ENCODE peak calls at places on chromosome 20, in seven cellular contexts. U, N, Q, H, Z, R and I are unnamed samples.

GRCh38 chr20:50052550-50052949 is 60.4 kb downstream of the UBE2V1 start:
- DNase-seq in U (no peak), N (no peak), Q (no peak), H (no peak), Z (no peak), R (no peak), I (no peak)

GRCh38 chr20:62884556-62884955 is 22.9 kb upstream of the TCFL5 start:
- DNase-seq in U (no peak), N (no peak), Q (no peak), H (no peak), Z (no peak), R (no peak), I (no peak)

GRCh38 chr20:63846128-63846771 is 15.0 kb upstream of the ABHD16B start:
- DNase-seq in U (no peak), N (no peak), Q (no peak), H (peak), Z (no peak), R (no peak), I (peak)

GRCh38 chr20:41360831-41361756 is 5.5 kb downstream of the EMILIN3 start:
- DNase-seq in U (no peak), N (no peak), Q (no peak), H (peak), Z (no peak), R (no peak), I (no peak)

GRCh38 chr20:50292324-50293243 is 102.0 kb downstream of the CEBPB start:
- DNase-seq in U (no peak), N (peak), Q (peak), H (peak), Z (peak), R (peak), I (no peak)

GRCh38 chr20:63087236-63087871 is 80.6 kb upstream of the BHLHE23 start:
- DNase-seq in U (no peak), N (no peak), Q (no peak), H (peak), Z (no peak), R (no peak), I (no peak)

GRCh38 chr20:22523128-22523498 is 61.3 kb downstream of the FOXA2 start:
- DNase-seq in U (no peak), N (no peak), Q (no peak), H (no peak), Z (no peak), R (no peak), I (no peak)

GRCh38 chr20:62317167-62317655 is 14.4 kb downstream of the ADRM1 start:
- DNase-seq in U (no peak), N (no peak), Q (no peak), H (no peak), Z (no peak), R (no peak), I (no peak)

GRCh38 chr20:53406580-53406979 is 187.1 kb downstream of the ZNF217 start:
- DNase-seq in U (no peak), N (no peak), Q (no peak), H (no peak), Z (no peak), R (no peak), I (no peak)

GRCh38 chr20:61847420-61847748 is 218.3 kb downstream of the TAF4 start:
- DNase-seq in U (no peak), N (no peak), Q (no peak), H (no peak), Z (no peak), R (no peak), I (no peak)

GRCh38 chr20:4812216-4812615 is 90.5 kb downstream of the PRND start:
- DNase-seq in U (no peak), N (no peak), Q (no peak), H (no peak), Z (no peak), R (no peak), I (no peak)

GRCh38 chr20:50169329-50169823 is 15.9 kb upstream of the PEDS1 start:
- DNase-seq in U (peak), N (peak), Q (no peak), H (peak), Z (peak), R (peak), I (peak)

GRCh38 chr20:57841297-57841866 is 131.6 kb upstream of the PMEPA1 start:
- DNase-seq in U (peak), N (no peak), Q (no peak), H (no peak), Z (no peak), R (no peak), I (no peak)

GRCh38 chr20:62029296-62029695 is 36.4 kb downstream of the TAF4 start:
- DNase-seq in U (no peak), N (no peak), Q (no peak), H (no peak), Z (no peak), R (no peak), I (no peak)

GRCh38 chr20:33158637-33159385 is 9.1 kb upstream of the BPIFA2 start:
- DNase-seq in U (peak), N (no peak), Q (no peak), H (peak), Z (no peak), R (no peak), I (no peak)

GRCh38 chr20:59078231-59078630 is 35.6 kb upstream of the PRELID3B start:
- DNase-seq in U (no peak), N (no peak), Q (no peak), H (no peak), Z (no peak), R (no peak), I (no peak)

GRCh38 chr20:35012227-35013069 is 56.8 kb downstream of the MYH7B start:
- DNase-seq in U (no peak), N (no peak), Q (no peak), H (no peak), Z (no peak), R (no peak), I (no peak)

DNA sequence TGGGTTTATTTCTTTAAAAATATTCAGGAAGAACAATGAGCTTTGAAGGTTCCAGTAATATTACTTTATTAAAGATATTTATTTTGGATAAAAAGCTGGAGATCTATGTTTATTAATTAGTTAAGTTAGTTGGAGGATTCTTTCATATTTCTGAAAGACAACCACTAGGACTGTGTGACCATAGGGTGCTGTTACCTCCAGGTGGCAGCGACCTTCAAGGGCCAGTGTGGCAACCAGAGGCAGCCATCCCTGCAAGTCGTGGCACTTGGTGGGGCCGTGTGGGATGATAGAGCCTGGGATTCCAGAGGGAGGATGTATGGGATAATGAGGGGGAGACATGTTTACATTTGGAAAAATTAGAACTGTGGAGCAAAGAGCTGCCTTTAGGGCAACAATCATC is 95.5 kb upstream of the SCP2D1 start:
- DNase-seq in U (no peak), N (no peak), Q (no peak), H (no peak), Z (peak), R (no peak), I (no peak)
- TF ChIP-seq CTCF in U (peak), N (no peak), Q (no peak), H (peak), Z (no peak), R (no peak), I (no peak)

DNA sequence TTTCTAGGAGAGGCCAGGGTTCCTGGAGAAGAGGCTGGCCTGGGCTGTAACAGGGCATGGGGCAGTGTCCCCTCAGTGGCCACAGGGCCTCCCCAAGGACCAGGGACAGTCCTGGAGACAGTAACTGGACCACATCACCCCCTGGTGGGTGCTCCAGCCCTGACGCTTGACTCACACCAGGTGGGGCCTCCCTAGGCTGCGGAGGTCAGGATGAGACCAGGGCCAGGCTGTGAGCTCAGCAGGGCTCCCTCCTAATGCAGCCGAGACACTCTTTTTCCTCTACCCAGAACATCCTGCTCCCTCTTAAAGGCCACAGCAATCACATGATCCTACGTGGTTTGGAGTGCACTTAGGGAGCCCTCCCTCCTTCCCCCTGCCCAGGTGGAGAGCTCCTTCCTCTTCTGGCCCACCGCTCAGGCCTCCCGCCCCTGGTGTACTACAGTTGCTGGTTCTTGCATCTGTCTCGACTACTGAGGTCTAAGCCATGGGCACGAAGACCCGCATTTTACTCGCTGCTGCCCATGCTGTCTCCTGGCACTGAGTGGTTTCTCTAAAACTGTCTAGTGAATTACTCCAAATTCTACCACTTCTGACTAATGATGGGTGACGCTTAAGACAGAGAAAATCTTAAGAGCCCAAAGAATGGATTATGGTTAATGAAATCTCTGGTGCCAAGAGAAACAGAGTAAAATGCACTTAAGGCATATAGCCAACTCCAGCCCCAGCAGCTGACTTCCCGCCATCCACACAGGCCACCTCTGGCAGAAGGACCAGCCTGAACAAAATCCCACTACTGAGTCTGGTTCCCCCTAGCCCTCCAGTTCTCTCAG is 166.1 kb upstream of the CST7 start:
- DNase-seq in U (no peak), N (no peak), Q (no peak), H (peak), Z (no peak), R (peak), I (peak)
- TF ChIP-seq CTCF in U (peak), N (no peak), Q (peak), H (peak), Z (no peak), R (peak), I (no peak)

GRCh38 chr20:44247676-44248419 is 740 bp downstream of the GDAP1L1 start:
- DNase-seq in U (peak), N (peak), Q (peak), H (peak), Z (peak), R (peak), I (peak)
- TF ChIP-seq CTCF in U (peak), N (peak), Q (peak), H (peak), Z (peak), R (peak), I (peak)

GRCh38 chr20:25293910-25294458 is 46.1 kb downstream of the PYGB start:
- DNase-seq in U (no peak), N (no peak), Q (no peak), H (no peak), Z (no peak), R (no peak), I (no peak)

GRCh38 chr20:25294459-25295385 is 46.8 kb downstream of the PYGB start:
- DNase-seq in U (peak), N (peak), Q (no peak), H (peak), Z (peak), R (peak), I (peak)

GRCh38 chr20:25296094-25297093 is 48.5 kb downstream of the PYGB start:
- DNase-seq in U (no peak), N (peak), Q (no peak), H (peak), Z (peak), R (no peak), I (peak)

GRCh38 chr20:25297141-25297905 is 49.4 kb downstream of the PYGB start:
- DNase-seq in U (no peak), N (no peak), Q (no peak), H (no peak), Z (no peak), R (no peak), I (no peak)

GRCh38 chr20:25295386-25296093 is 47.7 kb downstream of the PYGB start:
- DNase-seq in U (no peak), N (peak), Q (no peak), H (peak), Z (no peak), R (no peak), I (no peak)
- TF ChIP-seq CTCF in U (no peak), N (no peak), Q (no peak), H (no peak), Z (no peak), R (no peak), I (no peak)

GRCh38 chr20:45685896-45686295 is 15.9 kb upstream of the WFDC11 start:
- DNase-seq in U (no peak), N (no peak), Q (no peak), H (peak), Z (peak), R (no peak), I (peak)
- TF ChIP-seq CTCF in U (no peak), N (peak), Q (no peak), H (peak), Z (no peak), R (peak), I (no peak)

GRCh38 chr20:24771651-24772061 is 177.4 kb upstream of the CST7 start:
- DNase-seq in U (no peak), N (no peak), Q (no peak), H (peak), Z (no peak), R (no peak), I (no peak)

GRCh38 chr20:24775966-24776365 is 173.1 kb upstream of the CST7 start:
- DNase-seq in U (no peak), N (no peak), Q (no peak), H (no peak), Z (no peak), R (no peak), I (no peak)

GRCh38 chr20:24773168-24773567 is 175.9 kb upstream of the CST7 start:
- DNase-seq in U (no peak), N (no peak), Q (peak), H (peak), Z (no peak), R (peak), I (no peak)

GRCh38 chr20:24772667-24773066 is 176.4 kb upstream of the CST7 start:
- DNase-seq in U (no peak), N (no peak), Q (no peak), H (peak), Z (no peak), R (no peak), I (no peak)

GRCh38 chr20:24773751-24774201 is 175.3 kb upstream of the CST7 start:
- DNase-seq in U (no peak), N (peak), Q (peak), H (peak), Z (peak), R (peak), I (no peak)
- TF ChIP-seq CTCF in U (no peak), N (no peak), Q (no peak), H (no peak), Z (no peak), R (no peak), I (no peak)

DNA sequence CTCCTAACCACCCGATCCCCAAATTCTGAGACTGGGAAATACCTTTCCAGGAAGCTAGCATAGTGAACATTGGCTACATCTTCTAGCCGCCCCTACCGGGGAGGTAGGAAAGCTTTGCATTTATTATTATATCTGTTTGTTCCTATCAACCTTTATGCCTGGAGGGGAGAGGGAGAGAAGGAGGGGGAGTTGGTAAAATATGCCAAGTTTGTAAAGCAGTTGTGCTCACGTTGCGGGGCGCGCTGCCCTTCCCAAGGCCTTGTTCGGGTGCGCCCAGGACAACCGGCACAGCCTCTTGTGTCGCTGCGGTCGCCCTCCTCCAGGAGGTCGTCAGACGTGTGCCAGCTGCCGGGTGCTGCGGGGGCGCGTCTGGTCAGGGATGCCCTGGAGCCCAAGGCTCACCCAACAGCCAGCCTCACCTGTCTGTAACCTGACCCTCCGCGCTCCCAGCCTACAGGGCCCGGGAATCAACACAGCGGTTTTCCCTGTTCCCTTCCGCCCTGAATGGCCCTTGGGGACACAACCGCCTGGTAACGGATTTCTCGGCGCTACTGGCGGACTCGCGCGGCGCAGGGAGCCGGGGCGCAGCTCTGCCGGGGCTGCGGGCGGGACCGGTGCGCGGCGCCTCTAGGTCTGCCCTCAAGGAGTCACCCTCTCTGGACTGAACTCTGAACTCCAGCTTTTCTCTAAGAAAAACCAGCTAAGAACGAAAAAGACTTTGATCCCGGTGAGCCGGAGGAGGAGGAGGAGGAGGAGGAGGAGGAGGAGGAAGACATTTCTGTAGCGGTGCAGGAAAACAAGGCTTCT is 1.1 kb upstream of the OVOL2 start:
- DNase-seq in U (peak), N (no peak), Q (no peak), H (peak), Z (peak), R (no peak), I (peak)
- TF ChIP-seq CTCF in U (peak), N (no peak), Q (no peak), H (peak), Z (no peak), R (no peak), I (peak)

GRCh38 chr20:10412591-10413408 is 21.2 kb downstream of the MKKS start:
- DNase-seq in U (no peak), N (no peak), Q (no peak), H (no peak), Z (peak), R (peak), I (no peak)
- TF ChIP-seq CTCF in U (peak), N (peak), Q (peak), H (peak), Z (peak), R (peak), I (no peak)

DNA sequence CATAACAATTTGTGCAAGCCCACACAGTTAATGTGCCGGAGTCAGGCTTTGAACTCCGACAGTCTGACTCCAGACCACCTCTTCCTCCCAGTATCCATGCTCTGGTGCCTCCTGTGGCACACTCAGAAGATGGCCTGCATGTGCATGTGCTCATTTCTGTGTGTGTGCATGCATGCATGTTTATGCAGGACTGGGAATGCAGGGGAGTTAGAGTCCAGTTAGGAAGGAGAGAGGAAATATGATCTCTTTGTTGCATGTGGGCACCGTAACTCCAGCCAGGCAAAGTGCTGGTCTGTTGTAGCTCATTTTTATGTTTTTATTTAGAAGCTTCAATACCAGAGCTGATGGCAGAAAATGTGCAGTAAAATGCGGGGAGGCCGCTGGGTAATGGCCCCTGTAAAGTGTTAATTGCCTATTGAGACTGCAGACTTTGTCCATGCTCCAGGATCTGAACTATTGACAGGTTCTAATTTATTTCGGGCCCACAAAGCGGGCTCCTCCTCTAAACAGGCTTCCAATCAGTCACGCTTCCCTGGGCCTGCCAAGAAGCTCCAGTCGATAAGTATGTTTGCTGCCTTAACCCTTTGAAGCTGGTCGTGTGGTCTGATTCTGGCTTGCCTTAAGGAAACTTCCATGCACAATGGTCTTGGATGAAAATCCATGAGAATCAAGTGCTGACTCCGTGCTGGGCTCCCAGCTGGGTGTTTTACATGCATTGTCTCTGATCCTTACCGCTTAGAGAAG is 248.4 kb downstream of the DHX35 start:
- DNase-seq in U (no peak), N (no peak), Q (no peak), H (no peak), Z (no peak), R (no peak), I (no peak)
- TF ChIP-seq CTCF in U (no peak), N (no peak), Q (no peak), H (no peak), Z (no peak), R (no peak), I (no peak)